ENCODE peak calls at places on chromosomes 6 and 20, in seven cellular contexts. B, D, R, P, C, W and J are unnamed samples. For H3K4me1, the result is how much of the 10 kb centered on the place peaks cover.

GRCh38 chr6:39221746-39222641 is 7.3 kb downstream of the KCNK5 start:
- DNase-seq in B (no peak), D (no peak), R (no peak), P (no peak), C (no peak), W (no peak), J (no peak)

GRCh38 chr6:37372116-37372515 is 18.3 kb downstream of the RNF8 start:
- DNase-seq in B (no peak), D (no peak), R (no peak), P (no peak), C (no peak), W (no peak), J (no peak)

GRCh38 chr6:42704251-42704936 is 18.0 kb downstream of the PRPH2 start:
- DNase-seq in B (peak), D (no peak), R (no peak), P (no peak), C (no peak), W (peak), J (no peak)

GRCh38 chr6:3711776-3712175 is 39.7 kb downstream of the PXDC1 start:
- DNase-seq in B (no peak), D (no peak), R (no peak), P (no peak), C (no peak), W (no peak), J (no peak)

GRCh38 chr20:14951707-14952106 is 614.3 kb upstream of the FLRT3 start:
- DNase-seq in B (no peak), D (no peak), R (peak), P (no peak), C (no peak), W (no peak), J (no peak)

GRCh38 chr20:33897313-33897912 is 86.3 kb downstream of the CHMP4B start:
- DNase-seq in B (peak), D (no peak), R (no peak), P (no peak), C (no peak), W (no peak), J (no peak)

GRCh38 chr6:11808054-11808453 is 29.5 kb upstream of the ADTRP start:
- DNase-seq in B (no peak), D (no peak), R (no peak), P (no peak), C (no peak), W (no peak), J (no peak)

GRCh38 chr6:157632821-157633220 is 190.2 kb upstream of the SNX9 start:
- DNase-seq in B (no peak), D (no peak), R (no peak), P (no peak), C (no peak), W (peak), J (no peak)

GRCh38 chr20:41249371-41249770 is 68.2 kb downstream of the ZHX3 start:
- DNase-seq in B (no peak), D (no peak), R (peak), P (peak), C (peak), W (peak), J (peak)

GRCh38 chr20:674936-675452 is 608 bp downstream of the SCRT2 start:
- DNase-seq in B (no peak), D (no peak), R (no peak), P (no peak), C (no peak), W (no peak), J (no peak)

GRCh38 chr20:35215066-35215956 is 11.2 kb upstream of the MMP24 start:
- DNase-seq in B (no peak), D (no peak), R (no peak), P (no peak), C (no peak), W (no peak), J (no peak)

GRCh38 chr6:139146317-139146726 is 11.4 kb downstream of the HECA start:
- DNase-seq in B (no peak), D (no peak), R (no peak), P (no peak), C (no peak), W (no peak), J (no peak)

GRCh38 chr6:126574301-126574700 is 234.4 kb downstream of the CENPW start:
- DNase-seq in B (no peak), D (no peak), R (no peak), P (no peak), C (no peak), W (no peak), J (no peak)

GRCh38 chr6:158391276-158391675 is 79.0 kb downstream of the TULP4 start:
- DNase-seq in B (no peak), D (no peak), R (no peak), P (no peak), C (no peak), W (no peak), J (no peak)

GRCh38 chr6:126716012-126716411 is 376.1 kb downstream of the CENPW start:
- DNase-seq in B (no peak), D (no peak), R (no peak), P (no peak), C (no peak), W (no peak), J (no peak)

GRCh38 chr6:67285770-67286495 is 1349.1 kb upstream of the ADGRB3 start:
- DNase-seq in B (no peak), D (no peak), R (no peak), P (no peak), C (no peak), W (no peak), J (no peak)

GRCh38 chr20:16573011-16573965 is at the start of gene KIF16B:
- DNase-seq in B (peak), D (peak), R (peak), P (peak), C (peak), W (peak), J (peak)

GRCh38 chr6:165556116-165556843 is 106.8 kb downstream of the PDE10A start:
- DNase-seq in B (no peak), D (no peak), R (no peak), P (no peak), C (no peak), W (no peak), J (no peak)

GRCh38 chr20:17611540-17612286 is 41.8 kb downstream of the DSTN start:
- DNase-seq in B (peak), D (peak), R (peak), P (peak), C (no peak), W (no peak), J (peak)

GRCh38 chr6:146905313-146905712 is 298.9 kb upstream of the STXBP5 start:
- DNase-seq in B (no peak), D (peak), R (no peak), P (no peak), C (no peak), W (no peak), J (no peak)

GRCh38 chr20:48302149-48302548 is 516.9 kb upstream of the SULF2 start:
- DNase-seq in B (no peak), D (no peak), R (no peak), P (no peak), C (no peak), W (no peak), J (no peak)

GRCh38 chr6:52352239-52353008 is 9.5 kb upstream of the PAQR8 start:
- DNase-seq in B (no peak), D (peak), R (peak), P (peak), C (no peak), W (no peak), J (no peak)

GRCh38 chr20:1896859-1897258 is 1.7 kb downstream of the SIRPA start:
- DNase-seq in B (no peak), D (no peak), R (no peak), P (no peak), C (no peak), W (no peak), J (no peak)

GRCh38 chr6:156269751-156270369 is 507.3 kb upstream of the ARID1B start:
- DNase-seq in B (no peak), D (no peak), R (no peak), P (no peak), C (no peak), W (no peak), J (no peak)

GRCh38 chr20:37567671-37568588 is 40.3 kb upstream of the BLCAP start:
- DNase-seq in B (peak), D (no peak), R (no peak), P (peak), C (peak), W (no peak), J (no peak)

GRCh38 chr6:14784596-14785360 is 461.1 kb upstream of the JARID2 start:
- DNase-seq in B (peak), D (no peak), R (peak), P (peak), C (no peak), W (no peak), J (no peak)

GRCh38 chr6:68777956-68778355 is 142.9 kb downstream of the ADGRB3 start:
- DNase-seq in B (no peak), D (no peak), R (no peak), P (no peak), C (no peak), W (no peak), J (no peak)

GRCh38 chr6:166005846-166006592 is 161.6 kb downstream of the TBXT start:
- DNase-seq in B (no peak), D (no peak), R (peak), P (peak), C (no peak), W (peak), J (no peak)

GRCh38 chr6:164130151-164130550 is 715.6 kb downstream of the QKI start:
- DNase-seq in B (no peak), D (peak), R (no peak), P (no peak), C (no peak), W (no peak), J (no peak)

GRCh38 chr20:51916244-51916643 is 113.9 kb upstream of the SALL4 start:
- DNase-seq in B (no peak), D (no peak), R (no peak), P (no peak), C (no peak), W (no peak), J (no peak)

GRCh38 chr6:143755301-143755744 is 77.6 kb downstream of the PHACTR2 start:
- DNase-seq in B (no peak), D (no peak), R (peak), P (no peak), C (no peak), W (no peak), J (peak)

GRCh38 chr6:12289655-12290489 is at the start of gene EDN1:
- DNase-seq in B (peak), D (peak), R (peak), P (peak), C (peak), W (peak), J (peak)

GRCh38 chr6:53734473-53735299 is 60.1 kb upstream of the LRRC1 start:
- DNase-seq in B (peak), D (no peak), R (peak), P (peak), C (no peak), W (no peak), J (peak)

GRCh38 chr20:7926323-7926722 is 13.9 kb downstream of the HAO1 start:
- DNase-seq in B (no peak), D (no peak), R (no peak), P (no peak), C (no peak), W (no peak), J (no peak)

GRCh38 chr6:122399348-122400120 is at the start of gene HSF2:
- DNase-seq in B (peak), D (peak), R (peak), P (peak), C (peak), W (peak), J (peak)
- TF ChIP-seq CTCF in B (peak), D (no peak), R (peak), P (peak), C (peak), W (no peak), J (no peak)

GRCh38 chr6:30740993-30741784 is 1.3 kb downstream of the FLOT1 start:
- DNase-seq in B (peak), D (no peak), R (no peak), P (no peak), C (no peak), W (no peak), J (no peak)
- H3K4me1 ChIP-seq in B (under half), D (under half), R (under half), P (under half), C (half or more), W (under half), J (under half)

GRCh38 chr6:125154184-125155135 is 887 bp downstream of the TPD52L1 start:
- DNase-seq in B (peak), D (peak), R (peak), P (peak), C (no peak), W (peak), J (peak)
- TF ChIP-seq CTCF in B (peak), D (peak), R (peak), P (peak), C (peak), W (no peak), J (no peak)

GRCh38 chr6:87199787-87200186 is 44.4 kb downstream of the ZNF292 start:
- DNase-seq in B (no peak), D (no peak), R (no peak), P (peak), C (no peak), W (no peak), J (no peak)
- H3K4me1 ChIP-seq in B (under half), D (under half), R (under half), P (under half), C (under half), W (under half), J (under half)

GRCh38 chr20:36490191-36490590 is 51.1 kb upstream of the MYL9 start:
- DNase-seq in B (no peak), D (no peak), R (no peak), P (no peak), C (no peak), W (no peak), J (no peak)

GRCh38 chr20:36496707-36497669 is 44.3 kb upstream of the MYL9 start:
- DNase-seq in B (no peak), D (no peak), R (no peak), P (no peak), C (no peak), W (no peak), J (peak)

GRCh38 chr20:36491901-36492617 is 49.3 kb upstream of the MYL9 start:
- DNase-seq in B (peak), D (no peak), R (peak), P (no peak), C (no peak), W (no peak), J (peak)

GRCh38 chr20:36493801-36494114 is 47.6 kb upstream of the MYL9 start:
- DNase-seq in B (no peak), D (peak), R (no peak), P (peak), C (peak), W (peak), J (peak)

GRCh38 chr20:36493013-36493800 is 48.1 kb upstream of the MYL9 start:
- DNase-seq in B (peak), D (no peak), R (no peak), P (peak), C (no peak), W (no peak), J (peak)
- TF ChIP-seq CTCF in B (peak), D (no peak), R (peak), P (peak), C (no peak), W (peak), J (no peak)

GRCh38 chr6:17352302-17352701 is 41.1 kb upstream of the CAP2 start:
- DNase-seq in B (no peak), D (no peak), R (no peak), P (no peak), C (no peak), W (no peak), J (no peak)
- H3K4me1 ChIP-seq in B (under half), D (under half), R (under half), P (under half), C (under half), W (under half), J (under half)

GRCh38 chr20:4817230-4817671 is 95.5 kb downstream of the PRND start:
- DNase-seq in B (peak), D (no peak), R (no peak), P (no peak), C (no peak), W (no peak), J (no peak)
- TF ChIP-seq CTCF in B (peak), D (no peak), R (no peak), P (no peak), C (no peak), W (no peak), J (no peak)

GRCh38 chr20:32445539-32446273 is 87.6 kb downstream of the ASXL1 start:
- DNase-seq in B (peak), D (no peak), R (peak), P (no peak), C (peak), W (no peak), J (no peak)
- H3K4me1 ChIP-seq in B (under half), D (under half), R (under half), P (under half), C (under half), W (under half), J (under half)

GRCh38 chr20:23937303-23938117 is 51.1 kb downstream of the GGTLC1 start:
- DNase-seq in B (peak), D (peak), R (peak), P (peak), C (no peak), W (peak), J (no peak)
- TF ChIP-seq CTCF in B (peak), D (peak), R (peak), P (peak), C (peak), W (peak), J (peak)

GRCh38 chr6:6611486-6611885 is 23.0 kb downstream of the LY86 start:
- DNase-seq in B (no peak), D (no peak), R (no peak), P (no peak), C (no peak), W (no peak), J (no peak)

GRCh38 chr6:6610031-6610591 is 21.6 kb downstream of the LY86 start:
- DNase-seq in B (no peak), D (no peak), R (no peak), P (no peak), C (no peak), W (no peak), J (peak)

GRCh38 chr6:6614096-6614964 is 25.8 kb downstream of the LY86 start:
- DNase-seq in B (no peak), D (peak), R (no peak), P (no peak), C (no peak), W (peak), J (no peak)

GRCh38 chr6:6614965-6615304 is 26.4 kb downstream of the LY86 start:
- DNase-seq in B (no peak), D (no peak), R (no peak), P (no peak), C (no peak), W (no peak), J (no peak)

DNA sequence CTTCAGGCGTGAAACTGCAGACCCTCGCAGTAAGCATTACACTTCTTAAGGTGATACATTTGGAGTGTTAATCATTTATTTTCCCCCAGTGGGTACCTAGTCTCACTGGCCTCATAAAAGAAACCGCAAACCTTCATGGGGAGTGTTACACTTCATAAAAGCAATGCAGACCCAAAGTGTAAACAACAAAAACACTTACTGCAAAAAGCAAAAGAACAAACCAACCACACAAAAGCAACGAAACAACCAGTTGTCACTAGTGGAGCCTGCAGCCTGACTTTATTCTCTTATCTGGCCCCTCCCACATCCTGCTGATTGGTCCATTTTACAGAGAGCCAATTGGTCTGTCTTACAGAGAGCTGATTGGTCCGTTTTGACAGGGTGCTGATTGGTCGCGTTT is 23.8 kb downstream of the LY86 start:
- DNase-seq in B (no peak), D (no peak), R (no peak), P (no peak), C (no peak), W (no peak), J (no peak)
- H3K4me1 ChIP-seq in B (under half), D (under half), R (under half), P (under half), C (under half), W (under half), J (under half)